ENCODE peak calls at places on chromosomes 2 and 18, in eight cellular contexts. G, P, H, T, C, V, N and Z are unnamed samples. For H3K36me3, the result is how much of the 10 kb centered on the place peaks cover.

GRCh38 chr2:109305494-109306187 is 176.6 kb downstream of the SH3RF3 start:
- DNase-seq in P (no peak), V (no peak), T (no peak), G (no peak), C (no peak), H (no peak), N (no peak), Z (no peak)

GRCh38 chr18:46497129-46497528 is 159.9 kb downstream of the LOXHD1 start:
- DNase-seq in H (peak), N (no peak), P (peak), T (peak), V (peak), G (peak), C (no peak), Z (peak)

GRCh38 chr18:22691988-22692710 is 241.0 kb upstream of the RBBP8 start:
- DNase-seq in H (peak), T (peak), V (no peak), P (no peak), C (peak), N (peak), G (no peak), Z (no peak)

GRCh38 chr2:64243081-64244048 is 99.1 kb upstream of the PELI1 start:
- DNase-seq in T (no peak), V (no peak), C (no peak), P (no peak), G (no peak), N (no peak), H (no peak), Z (no peak)

GRCh38 chr18:31965331-31965970 is 22.5 kb upstream of the TRAPPC8 start:
- DNase-seq in T (no peak), P (no peak), C (no peak), G (no peak), N (no peak), H (no peak), V (no peak), Z (no peak)

GRCh38 chr2:74417763-74418162 is 3.7 kb downstream of the C2orf81 start:
- DNase-seq in N (peak), P (no peak), T (no peak), G (no peak), C (no peak), H (no peak), V (no peak), Z (no peak)

GRCh38 chr2:221724631-221725203 is 152.6 kb upstream of the EPHA4 start:
- DNase-seq in N (no peak), C (no peak), V (no peak), P (no peak), G (no peak), H (no peak), T (no peak), Z (no peak)

GRCh38 chr2:241363316-241363879 is 7.3 kb downstream of the FARP2 start:
- DNase-seq in V (no peak), C (no peak), P (no peak), T (no peak), N (peak), H (peak), G (no peak), Z (no peak)

GRCh38 chr2:65896446-65896845 is 464.0 kb upstream of the SPRED2 start:
- DNase-seq in C (no peak), V (no peak), N (no peak), P (no peak), G (no peak), H (no peak), T (no peak), Z (no peak)

GRCh38 chr2:71551631-71551915 is 98.2 kb downstream of the DYSF start:
- DNase-seq in H (no peak), G (no peak), C (no peak), T (no peak), P (no peak), V (no peak), N (no peak), Z (no peak)
- H3K36me3 ChIP-seq in H (under half), G (under half), C (under half), T (under half), P (under half), V (under half), N (under half), Z (under half)

GRCh38 chr2:85892216-85892944 is 3.6 kb upstream of the ST3GAL5 start:
- DNase-seq in V (no peak), G (no peak), N (no peak), H (no peak), P (no peak), T (no peak), C (no peak), Z (no peak)
- H2AFZ ChIP-seq in V (no peak), G (no peak), N (no peak), H (no peak), P (no peak), T (no peak), C (no peak), Z (no peak)

DNA sequence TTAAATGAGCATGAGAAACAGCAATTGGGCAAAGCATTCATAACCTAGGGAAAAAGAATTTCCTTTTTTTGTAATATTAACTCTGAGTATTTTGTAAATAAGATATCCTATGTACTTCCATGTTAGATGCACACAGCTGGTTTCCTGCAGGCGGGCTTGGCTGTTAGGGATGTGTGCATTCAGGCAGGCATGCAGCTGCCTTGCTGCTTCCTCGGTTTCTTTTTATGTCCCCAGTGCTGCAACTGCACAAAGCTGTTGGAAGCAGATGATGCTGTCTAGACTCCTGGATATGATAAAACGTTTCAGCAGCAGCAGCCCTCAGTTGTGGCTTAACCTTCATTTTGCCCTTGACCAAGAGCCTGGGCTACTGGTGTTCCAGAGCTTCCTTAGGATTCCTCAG is 89.5 kb upstream of the EML6 start:
- DNase-seq in P (no peak), T (no peak), N (no peak), G (no peak), H (no peak), C (no peak), V (no peak), Z (peak)
- H3K36me3 ChIP-seq in P (half or more), T (under half), N (half or more), G (half or more), H (half or more), C (under half), V (half or more), Z (half or more)

GRCh38 chr2:167177196-167177595 is 288.9 kb downstream of the XIRP2 start:
- DNase-seq in V (no peak), H (peak), P (no peak), T (peak), G (no peak), N (no peak), C (peak), Z (no peak)
- H2AFZ ChIP-seq in V (no peak), H (peak), P (no peak), T (no peak), G (no peak), N (no peak), C (no peak), Z (no peak)

GRCh38 chr18:62554083-62554815 is 31.4 kb downstream of the ZCCHC2 start:
- DNase-seq in P (no peak), G (no peak), T (no peak), N (no peak), C (no peak), V (no peak), H (no peak), Z (no peak)
- H3K36me3 ChIP-seq in P (under half), G (under half), T (under half), N (under half), C (under half), V (half or more), H (under half), Z (half or more)

GRCh38 chr2:136086253-136087016 is 31.5 kb downstream of the CXCR4 start:
- DNase-seq in N (no peak), C (no peak), P (no peak), T (no peak), V (no peak), H (no peak), G (no peak), Z (no peak)
- H2AFZ ChIP-seq in N (no peak), C (no peak), P (peak), T (no peak), V (no peak), H (no peak), G (no peak), Z (no peak)

GRCh38 chr18:12352188-12352587 is 24.8 kb downstream of the AFG3L2 start:
- DNase-seq in V (no peak), P (no peak), H (no peak), C (no peak), N (no peak), G (no peak), T (no peak), Z (no peak)
- H3K36me3 ChIP-seq in V (half or more), P (half or more), H (half or more), C (half or more), N (half or more), G (half or more), T (under half), Z (half or more)

GRCh38 chr18:72867721-72868665 is at the start of gene NETO1:
- DNase-seq in C (no peak), G (no peak), N (peak), V (peak), H (no peak), T (peak), P (peak), Z (no peak)
- H2AFZ ChIP-seq in C (peak), G (no peak), N (no peak), V (peak), H (no peak), T (no peak), P (peak), Z (no peak)